ENCODE peak calls at places on chromosomes 7 and 10, in five cellular contexts. X, M, S, E and V are unnamed samples.

GRCh38 chr7:75980126-75980864 is 14.1 kb downstream of the TMEM120A start:
- DNase-seq in X (no peak), M (no peak), S (no peak), E (no peak), V (no peak)

GRCh38 chr7:116706668-116707126 is 34.7 kb downstream of the MET start:
- DNase-seq in X (peak), M (peak), S (no peak), E (peak), V (no peak)

GRCh38 chr7:18530224-18531179 is 35.0 kb downstream of the HDAC9 start:
- DNase-seq in X (no peak), M (no peak), S (no peak), E (no peak), V (no peak)

GRCh38 chr10:29969255-29970011 is 90.0 kb downstream of the JCAD start:
- DNase-seq in X (no peak), M (no peak), S (no peak), E (no peak), V (no peak)

GRCh38 chr7:26278769-26279168 is 12.9 kb upstream of the SNX10 start:
- DNase-seq in X (peak), M (no peak), S (no peak), E (no peak), V (no peak)

GRCh38 chr7:105388373-105389089 is at the start of gene SRPK2:
- DNase-seq in X (peak), M (no peak), S (peak), E (no peak), V (peak)

GRCh38 chr10:115604627-115605026 is 511.5 kb downstream of the ATRNL1 start:
- DNase-seq in X (no peak), M (no peak), S (no peak), E (no peak), V (no peak)

GRCh38 chr7:70833726-70834125 is 298.2 kb upstream of the GALNT17 start:
- DNase-seq in X (no peak), M (peak), S (no peak), E (no peak), V (peak)

GRCh38 chr10:122419890-122420623 is 34.4 kb upstream of the ARMS2 start:
- DNase-seq in X (peak), M (no peak), S (no peak), E (no peak), V (no peak)

GRCh38 chr7:85095357-85095756 is 91.5 kb downstream of the SEMA3D start:
- DNase-seq in X (no peak), M (no peak), S (no peak), E (no peak), V (no peak)

GRCh38 chr7:105487559-105488218 is 34.4 kb downstream of the PUS7 start:
- DNase-seq in X (peak), M (peak), S (no peak), E (peak), V (no peak)

GRCh38 chr10:45514283-45515270 is 140.6 kb downstream of the ALOX5 start:
- DNase-seq in X (no peak), M (no peak), S (no peak), E (no peak), V (no peak)

GRCh38 chr7:130009848-130010688 is 41.1 kb downstream of the ZC3HC1 start:
- DNase-seq in X (peak), M (peak), S (no peak), E (peak), V (no peak)

GRCh38 chr7:134932707-134933370 is 53.5 kb upstream of the AGBL3 start:
- DNase-seq in X (no peak), M (no peak), S (no peak), E (no peak), V (no peak)

GRCh38 chr7:139095194-139095659 is 14.3 kb downstream of the ZC3HAV1 start:
- DNase-seq in X (no peak), M (no peak), S (no peak), E (no peak), V (no peak)

GRCh38 chr7:123594813-123595241 is 6.8 kb upstream of the ASB15 start:
- DNase-seq in X (no peak), M (no peak), S (no peak), E (no peak), V (no peak)

GRCh38 chr7:65938336-65938895 is 43.6 kb downstream of the GUSB start:
- DNase-seq in X (no peak), M (no peak), S (no peak), E (no peak), V (no peak)

GRCh38 chr7:87507446-87507845 is 32.0 kb upstream of the ABCB4 start:
- DNase-seq in X (no peak), M (no peak), S (no peak), E (no peak), V (no peak)

GRCh38 chr7:93949468-93949867 is 27.9 kb downstream of the GNG11 start:
- DNase-seq in X (peak), M (peak), S (no peak), E (no peak), V (no peak)

GRCh38 chr10:112917676-112918075 is 32.4 kb upstream of the TCF7L2 start:
- DNase-seq in X (no peak), M (no peak), S (no peak), E (no peak), V (no peak)

GRCh38 chr7:77393261-77393660 is 22.9 kb downstream of the GSAP start:
- DNase-seq in X (no peak), M (no peak), S (no peak), E (peak), V (no peak)

GRCh38 chr10:75294518-75294865 is 58.7 kb upstream of the COMTD1 start:
- DNase-seq in X (no peak), M (no peak), S (no peak), E (no peak), V (no peak)

GRCh38 chr10:84270708-84271107 is 25.9 kb downstream of the RGR start:
- DNase-seq in X (no peak), M (no peak), S (no peak), E (no peak), V (no peak)

GRCh38 chr10:72794260-72794659 is 99.3 kb upstream of the OIT3 start:
- DNase-seq in X (no peak), M (no peak), S (no peak), E (no peak), V (no peak)

GRCh38 chr10:93560541-93560940 is 5.9 kb upstream of the FFAR4 start:
- DNase-seq in X (no peak), M (no peak), S (no peak), E (no peak), V (no peak)

GRCh38 chr10:129057856-129058663 is 409.0 kb upstream of the MGMT start:
- DNase-seq in X (no peak), M (no peak), S (no peak), E (no peak), V (no peak)

GRCh38 chr7:75639071-75639892 is 99.5 kb downstream of the HIP1 start:
- DNase-seq in X (peak), M (no peak), S (peak), E (no peak), V (no peak)

GRCh38 chr7:128347573-128348147 is 4.0 kb upstream of the RBM28 start:
- DNase-seq in X (peak), M (no peak), S (peak), E (no peak), V (no peak)

GRCh38 chr7:140641532-140642191 is 1.0 kb upstream of the DENND2A start:
- DNase-seq in X (no peak), M (no peak), S (no peak), E (no peak), V (no peak)

GRCh38 chr10:103881420-103882284 is 26.3 kb upstream of the SH3PXD2A start:
- DNase-seq in X (no peak), M (no peak), S (no peak), E (no peak), V (peak)

GRCh38 chr7:20786049-20786412 is 655 bp downstream of the SP8 start:
- DNase-seq in X (no peak), M (no peak), S (no peak), E (no peak), V (no peak)

GRCh38 chr7:20783131-20783715 is 3.5 kb downstream of the SP8 start:
- DNase-seq in X (no peak), M (no peak), S (no peak), E (no peak), V (no peak)

GRCh38 chr7:20785211-20786048 is 1.3 kb downstream of the SP8 start:
- DNase-seq in X (no peak), M (no peak), S (no peak), E (no peak), V (peak)

GRCh38 chr7:20784311-20785210 is 2.1 kb downstream of the SP8 start:
- DNase-seq in X (no peak), M (peak), S (no peak), E (no peak), V (peak)

DNA sequence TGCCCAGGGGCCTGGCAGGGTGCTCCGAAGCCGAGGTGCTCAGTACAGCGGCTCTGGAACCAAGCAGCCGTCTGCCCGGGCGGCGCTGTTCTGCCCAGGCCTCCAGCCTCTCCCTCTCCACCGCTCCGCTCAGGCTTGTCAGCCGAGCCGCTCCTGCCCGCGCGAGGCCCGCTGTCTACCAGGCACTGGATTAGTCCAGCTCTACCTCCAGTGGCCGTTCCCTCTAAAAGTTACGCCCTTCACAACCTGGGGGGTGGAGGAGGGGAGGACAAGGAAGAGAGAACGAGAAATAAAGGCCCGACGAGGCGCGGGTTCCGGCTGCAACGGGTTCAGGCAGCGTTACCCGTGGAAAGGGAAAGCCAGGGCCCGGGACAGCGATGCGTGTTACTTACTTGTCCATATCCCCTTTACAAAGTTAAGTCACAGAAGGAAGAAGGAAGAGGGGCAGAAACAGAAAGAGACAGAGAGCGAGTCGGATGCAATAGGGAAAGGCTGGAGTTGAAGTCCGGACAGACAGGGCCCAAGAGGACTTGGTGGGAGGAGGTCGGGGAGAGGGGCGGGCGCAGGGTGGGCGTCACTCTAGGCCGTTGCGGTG is 2.9 kb downstream of the SP8 start:
- DNase-seq in X (no peak), M (no peak), S (no peak), E (no peak), V (peak)
- TF ChIP-seq CTCF in X (no peak), M (peak), S (no peak), E (no peak), V (no peak)

GRCh38 chr7:102286237-102287081 is at the start of gene SH2B2:
- DNase-seq in X (peak), M (no peak), S (peak), E (no peak), V (peak)
- TF ChIP-seq CTCF in X (peak), M (no peak), S (no peak), E (no peak), V (no peak)

DNA sequence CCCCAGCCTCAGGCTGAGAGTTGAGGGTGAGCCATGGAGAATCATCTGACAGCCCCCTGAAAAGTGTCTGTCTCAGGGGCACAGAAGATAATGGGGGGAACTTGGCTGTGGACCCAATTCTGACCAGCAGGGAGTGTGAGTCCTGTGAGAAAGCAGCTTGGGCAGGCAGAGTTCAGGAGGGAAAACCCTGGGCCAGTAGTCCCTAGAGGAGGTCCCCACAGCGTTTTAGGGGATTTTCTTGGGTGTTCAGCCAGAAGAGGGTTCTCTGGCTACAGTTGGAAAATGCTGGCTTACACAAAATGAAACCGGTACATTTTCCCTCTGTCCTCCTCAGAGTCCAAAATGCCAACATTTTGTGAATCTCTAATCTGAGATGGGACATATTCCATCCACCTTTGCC is 35.8 kb upstream of the TRIM8 start:
- DNase-seq in X (no peak), M (no peak), S (peak), E (no peak), V (no peak)
- TF ChIP-seq CTCF in X (peak), M (no peak), S (no peak), E (no peak), V (no peak)

GRCh38 chr7:113008755-113009154 is 77.9 kb downstream of the GPR85 start:
- DNase-seq in X (no peak), M (no peak), S (no peak), E (no peak), V (no peak)
- TF ChIP-seq CTCF in X (no peak), M (no peak), S (no peak), E (no peak), V (no peak)

GRCh38 chr10:13597909-13598308 is 11.1 kb downstream of the PRPF18 start:
- DNase-seq in X (no peak), M (no peak), S (no peak), E (no peak), V (no peak)
- TF ChIP-seq CTCF in X (no peak), M (no peak), S (no peak), E (no peak), V (no peak)